ENCODE peak calls at places on chromosomes 3 and 15, in ten cellular contexts. E is choroid plexus epithelial cell; C is Right ventricle myocardium superior; G is endothelial cell; U is stimulated activated CD4-positive, alpha-beta T cell treated with anti-CD3 and anti-CD28 coated beads, Interleukin-1b, Interleukin-23, amount 100 ng/mL, for 1 hour; R is HS-5; Q is NCI-H510A treated with DMSO at 0.1 percent for 48 hours; J is kidney tubule cell; A is fibroblast of the conjunctiva; T is heart right ventricle. X is an unnamed sample.

GRCh38 chr3:172189213-172189612 is 149.8 kb downstream of the FNDC3B start:
- DNase-seq in E (no peak), C (no peak), G (no peak), U (no peak), R (no peak), Q (no peak), J (no peak), A (no peak), T (no peak), X (no peak)

GRCh38 chr3:184944221-184944620 is 132.3 kb downstream of the VPS8 start:
- DNase-seq in E (no peak), C (no peak), G (no peak), U (no peak), R (no peak), Q (no peak), J (no peak), A (no peak), T (no peak), X (no peak)

GRCh38 chr3:143157957-143158548 is 38.5 kb downstream of the CHST2 start:
- DNase-seq in E (no peak), C (no peak), G (no peak), U (no peak), R (no peak), Q (no peak), J (no peak), A (no peak), T (no peak), X (no peak)

GRCh38 chr15:78208341-78208844 is 26.0 kb downstream of the ACSBG1 start:
- DNase-seq in E (no peak), C (no peak), G (no peak), U (no peak), R (no peak), Q (no peak), J (no peak), A (no peak), T (no peak), X (peak; percentile 55)

GRCh38 chr3:69738859-69739203 is 433 bp upstream of the MITF start:
- DNase-seq in E (no peak), C (peak; percentile 40), G (no peak), U (no peak), R (no peak), Q (no peak), J (no peak), A (no peak), T (no peak), X (no peak)

GRCh38 chr3:5054098-5054497 is 68.0 kb upstream of the ARL8B start:
- DNase-seq in E (no peak), C (no peak), G (no peak), U (no peak), R (no peak), Q (no peak), J (no peak), A (no peak), T (no peak), X (no peak)

GRCh38 chr3:187085933-187086332 is 53.4 kb downstream of the RPL39L start:
- DNase-seq in E (no peak), C (no peak), G (no peak), U (no peak), R (no peak), Q (no peak), J (peak; percentile 57), A (no peak), T (no peak), X (no peak)

GRCh38 chr3:152754303-152754702 is 80.6 kb upstream of the P2RY1 start:
- DNase-seq in E (no peak), C (no peak), G (no peak), U (no peak), R (no peak), Q (no peak), J (no peak), A (no peak), T (no peak), X (no peak)

GRCh38 chr3:142098974-142099373 is 50.4 kb downstream of the TFDP2 start:
- DNase-seq in E (no peak), C (no peak), G (no peak), U (no peak), R (no peak), Q (no peak), J (peak; percentile 46), A (no peak), T (no peak), X (no peak)

GRCh38 chr15:28192772-28193171 is 93.7 kb upstream of the OCA2 start:
- DNase-seq in E (no peak), C (no peak), G (no peak), U (no peak), R (no peak), Q (no peak), J (no peak), A (no peak), T (no peak), X (no peak)

GRCh38 chr15:31278544-31279220 is 48.0 kb upstream of the KLF13 start:
- DNase-seq in E (no peak), C (no peak), G (no peak), U (no peak), R (no peak), Q (no peak), J (no peak), A (no peak), T (no peak), X (peak; percentile 65)

GRCh38 chr3:42946050-42946449 is 33.1 kb upstream of the GASK1A start:
- DNase-seq in E (no peak), C (no peak), G (no peak), U (no peak), R (no peak), Q (no peak), J (no peak), A (no peak), T (no peak), X (no peak)

GRCh38 chr15:52018244-52018643 is 775 bp upstream of the MAPK6 start:
- DNase-seq in E (peak; percentile 80), C (no peak), G (no peak), U (no peak), R (no peak), Q (no peak), J (no peak), A (no peak), T (no peak), X (no peak)

GRCh38 chr3:98994128-98994762 is 92.8 kb upstream of the DCBLD2 start:
- DNase-seq in E (peak; percentile 87), C (no peak), G (no peak), U (no peak), R (no peak), Q (peak; percentile 9), J (peak; percentile 61), A (peak; percentile 62), T (no peak), X (no peak)

GRCh38 chr3:191358929-191359328 is 28.6 kb upstream of the UTS2B start:
- DNase-seq in E (no peak), C (no peak), G (no peak), U (no peak), R (no peak), Q (no peak), J (no peak), A (no peak), T (no peak), X (no peak)

GRCh38 chr3:31219131-31219843 is 313.4 kb upstream of the STT3B start:
- DNase-seq in E (peak; percentile 91), C (no peak), G (no peak), U (no peak), R (no peak), Q (no peak), J (no peak), A (no peak), T (no peak), X (no peak)

GRCh38 chr3:11290743-11291680 is 18.8 kb downstream of the ATG7 start:
- DNase-seq in E (peak; percentile 66), C (no peak), G (no peak), U (no peak), R (peak; percentile 35), Q (no peak), J (peak; percentile 42), A (no peak), T (no peak), X (no peak)

GRCh38 chr3:10320320-10320677 is 613 bp downstream of the SEC13 start:
- DNase-seq in E (no peak), C (no peak), G (no peak), U (no peak), R (no peak), Q (no peak), J (no peak), A (no peak), T (no peak), X (no peak)

GRCh38 chr3:47227678-47228077 is 54.9 kb downstream of the KIF9 start:
- DNase-seq in E (peak; percentile 8), C (peak; percentile 47), G (no peak), U (no peak), R (no peak), Q (no peak), J (no peak), A (no peak), T (peak; percentile 17), X (peak; percentile 13)

GRCh38 chr15:57376695-57377477 is 581 bp downstream of the CGNL1 start:
- DNase-seq in E (peak; percentile 28), C (peak; percentile 50), G (peak; percentile 26), U (no peak), R (no peak), Q (no peak), J (peak; percentile 30), A (no peak), T (peak; percentile 9), X (no peak)

GRCh38 chr15:68303560-68304436 is 26.3 kb downstream of the FEM1B start:
- DNase-seq in E (no peak), C (no peak), G (no peak), U (no peak), R (no peak), Q (no peak), J (peak; percentile 73), A (no peak), T (peak; percentile 5), X (peak; percentile 76)

GRCh38 chr3:143134446-143134845 is 14.9 kb downstream of the CHST2 start:
- DNase-seq in E (peak; percentile 35), C (no peak), G (no peak), U (no peak), R (no peak), Q (peak; percentile 27), J (no peak), A (no peak), T (no peak), X (no peak)

GRCh38 chr15:83973816-83974215 is 261.8 kb upstream of the GOLGA6L4 start:
- DNase-seq in E (peak; percentile 36), C (no peak), G (no peak), U (no peak), R (no peak), Q (no peak), J (no peak), A (no peak), T (no peak), X (no peak)

GRCh38 chr15:52783929-52784798 is 6.0 kb downstream of the ONECUT1 start:
- DNase-seq in E (no peak), C (no peak), G (peak; percentile 80), U (no peak), R (no peak), Q (no peak), J (peak; percentile 13), A (no peak), T (no peak), X (no peak)

GRCh38 chr3:148800414-148800813 is 27.2 kb upstream of the CPB1 start:
- DNase-seq in E (no peak), C (no peak), G (no peak), U (no peak), R (no peak), Q (no peak), J (no peak), A (no peak), T (no peak), X (no peak)

GRCh38 chr15:76139368-76140068 is 79.7 kb downstream of the TMEM266 start:
- DNase-seq in E (peak; percentile 87), C (peak; percentile 57), G (peak; percentile 89), U (peak; percentile 58), R (no peak), Q (peak; percentile 1), J (peak; percentile 72), A (peak; percentile 51), T (peak; percentile 74), X (no peak)

GRCh38 chr15:93311620-93312019 is 222.6 kb upstream of the RGMA start:
- DNase-seq in E (no peak), C (no peak), G (no peak), U (no peak), R (no peak), Q (no peak), J (no peak), A (no peak), T (no peak), X (no peak)

GRCh38 chr3:11600501-11601282 is 43.0 kb downstream of the VGLL4 start:
- DNase-seq in E (peak; percentile 98), C (peak; percentile 74), G (peak; percentile 63), U (no peak), R (peak; percentile 98), Q (no peak), J (peak; percentile 100), A (peak; percentile 85), T (peak; percentile 63), X (peak; percentile 97)